ENCODE peak calls at places on chromosomes 12 and 14, in ten cellular contexts. L is PC-9; I is neural progenitor cell; S is breast epithelium; K is tibial artery; B is left ventricle myocardium inferior; R is AG10803; Q is IMR-90; D is HAP-1; P is CD8-positive, alpha-beta T cell. A is an unnamed sample.

GRCh38 chr12:107282628-107283027 is 189.3 kb upstream of the CRY1 start:
- DNase-seq in B (no peak), L (no peak), I (no peak), Q (no peak), D (no peak), K (no peak), P (no peak), R (no peak), S (no peak), A (no peak)

GRCh38 chr12:19129486-19130223 is at the start of gene PLEKHA5:
- DNase-seq in B (peak), Q (peak), D (peak), S (peak), I (peak), P (no peak), R (peak), K (peak), L (peak), A (no peak)

GRCh38 chr14:77407158-77407557 is 16.2 kb downstream of the NOXRED1 start:
- DNase-seq in I (no peak), P (no peak), K (no peak), Q (no peak), B (no peak), S (no peak), L (no peak), D (no peak), R (no peak), A (no peak)

GRCh38 chr14:73685328-73685727 is 28.9 kb downstream of the PNMA1 start:
- DNase-seq in S (no peak), R (no peak), P (no peak), I (no peak), K (no peak), L (no peak), B (no peak), D (no peak), Q (no peak), A (no peak)

GRCh38 chr14:36856095-36856878 is 194.6 kb downstream of the PAX9 start:
- DNase-seq in S (no peak), R (peak), L (no peak), Q (no peak), P (no peak), B (no peak), K (no peak), I (no peak), D (no peak), A (no peak)

GRCh38 chr14:89304972-89305703 is 111.9 kb downstream of the FOXN3 start:
- DNase-seq in S (no peak), P (no peak), B (no peak), D (peak), I (peak), Q (peak), L (no peak), R (peak), K (peak), A (no peak)

GRCh38 chr12:3134126-3134525 is 56.9 kb downstream of the TSPAN9 start:
- DNase-seq in K (no peak), B (no peak), I (no peak), S (no peak), L (no peak), P (no peak), D (no peak), Q (no peak), R (no peak), A (no peak)

GRCh38 chr14:100278702-100279101 is 27.5 kb downstream of the SLC25A29 start:
- DNase-seq in I (no peak), L (no peak), R (peak), P (no peak), S (no peak), B (no peak), D (no peak), Q (peak), K (no peak), A (no peak)

GRCh38 chr14:60094306-60094897 is 2.7 kb downstream of the PCNX4 start:
- DNase-seq in S (no peak), L (no peak), R (peak), I (peak), B (no peak), K (no peak), Q (peak), P (no peak), D (no peak), A (no peak)

GRCh38 chr12:105226219-105226618 is 9.8 kb downstream of the APPL2 start:
- DNase-seq in K (peak), P (peak), B (peak), I (no peak), D (no peak), R (peak), L (no peak), S (no peak), Q (peak), A (no peak)

GRCh38 chr14:23068792-23069412 is 11.6 kb upstream of the CDH24 start:
- DNase-seq in S (peak), D (peak), Q (peak), B (peak), K (peak), L (peak), I (peak), P (peak), R (peak), A (peak)

GRCh38 chr14:93103392-93104080 is 12.2 kb downstream of the ITPK1 start:
- DNase-seq in Q (no peak), S (no peak), I (no peak), D (no peak), R (no peak), K (no peak), B (no peak), P (peak), L (peak), A (no peak)

GRCh38 chr12:13405961-13406703 is 209.6 kb downstream of the EMP1 start:
- DNase-seq in S (no peak), D (no peak), Q (no peak), I (no peak), B (no peak), L (no peak), R (no peak), K (no peak), P (no peak), A (no peak)

GRCh38 chr12:13404631-13405473 is 208.3 kb downstream of the EMP1 start:
- DNase-seq in R (no peak), S (no peak), B (no peak), I (no peak), D (no peak), L (no peak), Q (no peak), K (no peak), P (no peak), A (no peak)

GRCh38 chr12:13404111-13404628 is 207.6 kb downstream of the EMP1 start:
- DNase-seq in B (no peak), D (no peak), K (no peak), R (no peak), L (no peak), P (no peak), I (no peak), S (no peak), Q (no peak), A (no peak)
- H3K4me3 ChIP-seq in B (no peak), D (no peak), K (no peak), R (no peak), L (no peak), P (no peak), I (no peak), S (no peak), Q (no peak), A (no peak)

GRCh38 chr12:77328326-77328725 is 263.0 kb upstream of the E2F7 start:
- DNase-seq in I (no peak), D (no peak), R (no peak), S (no peak), L (no peak), P (no peak), B (no peak), K (no peak), Q (no peak), A (no peak)

GRCh38 chr12:77324416-77324762 is 259.0 kb upstream of the E2F7 start:
- DNase-seq in K (no peak), D (no peak), P (no peak), I (no peak), B (no peak), S (no peak), L (no peak), R (no peak), Q (no peak), A (no peak)

GRCh38 chr12:77325505-77325904 is 260.1 kb upstream of the E2F7 start:
- DNase-seq in I (peak), P (no peak), Q (no peak), B (no peak), R (no peak), S (peak), D (no peak), K (no peak), L (no peak), A (no peak)

GRCh38 chr12:77324763-77325468 is 259.5 kb upstream of the E2F7 start:
- DNase-seq in K (peak), Q (peak), L (no peak), R (peak), B (peak), D (peak), S (peak), I (peak), P (no peak), A (peak)

GRCh38 chr12:77323778-77324415 is 258.5 kb upstream of the E2F7 start:
- DNase-seq in L (no peak), B (no peak), K (no peak), Q (no peak), I (no peak), S (no peak), R (no peak), D (no peak), P (no peak), A (no peak)
- H3K4me3 ChIP-seq in L (peak), B (peak), K (no peak), Q (no peak), I (no peak), S (peak), R (peak), D (no peak), P (no peak), A (no peak)

GRCh38 chr14:68369289-68369925 is 423.5 kb downstream of the ZFP36L1 start:
- DNase-seq in Q (no peak), K (no peak), P (no peak), B (no peak), R (no peak), S (no peak), D (no peak), I (no peak), L (no peak), A (no peak)
- H3K4me3 ChIP-seq in Q (no peak), K (no peak), P (no peak), B (no peak), R (no peak), S (no peak), D (no peak), I (no peak), L (no peak), A (no peak)

DNA sequence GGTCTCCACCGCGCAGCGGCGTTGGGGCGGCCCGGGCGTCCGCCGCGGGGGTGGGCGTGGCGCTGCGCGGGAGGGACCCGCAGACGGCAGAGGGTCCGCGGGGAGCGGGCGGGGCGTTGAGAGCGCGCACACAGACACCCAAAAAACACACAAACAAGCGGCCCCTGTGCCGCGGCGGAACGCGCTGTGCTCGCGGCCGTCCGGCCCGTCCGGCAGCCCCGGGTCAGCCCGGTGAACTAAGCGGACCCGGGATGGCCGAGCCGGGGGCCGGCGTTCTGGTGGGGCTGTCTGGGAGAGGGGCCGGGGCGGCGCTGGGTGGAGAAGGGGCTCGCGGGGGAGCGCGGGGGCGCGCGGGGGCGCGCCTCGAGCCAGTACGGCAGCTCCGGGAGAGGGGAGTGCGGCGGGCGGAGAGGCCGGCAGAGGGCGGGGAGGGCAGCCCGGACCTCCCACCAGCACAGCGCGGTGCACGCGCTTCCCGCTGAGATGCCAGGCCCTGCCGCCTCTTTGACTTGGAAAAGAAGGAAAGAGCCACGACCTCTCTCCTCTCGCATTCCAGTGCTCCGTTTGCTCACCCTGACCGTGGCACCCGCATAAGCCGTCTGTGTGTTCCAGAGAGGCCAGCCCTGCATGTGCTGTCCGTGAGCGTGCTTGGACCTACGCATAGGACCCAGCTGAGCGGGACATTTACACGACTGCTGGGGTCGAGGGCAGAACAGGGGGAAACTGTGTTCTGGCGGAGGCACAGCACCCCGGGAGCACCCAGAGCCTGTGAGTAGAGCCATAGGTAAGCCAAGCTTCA is 10.3 kb downstream of the SLC6A12 start:
- DNase-seq in B (peak), D (peak), R (no peak), L (no peak), I (peak), K (no peak), S (no peak), Q (no peak), P (no peak), A (no peak)
- H3K4me3 ChIP-seq in B (peak), D (peak), R (peak), L (no peak), I (peak), K (peak), S (peak), Q (peak), P (no peak), A (peak)

GRCh38 chr12:53048780-53049401 is 974 bp upstream of the TNS2 start:
- DNase-seq in I (peak), B (peak), P (no peak), K (peak), L (no peak), D (peak), R (peak), S (peak), Q (peak), A (no peak)

GRCh38 chr12:53049582-53050318 is at the start of gene TNS2:
- DNase-seq in D (peak), K (peak), Q (peak), R (peak), I (peak), B (peak), L (no peak), S (peak), P (no peak), A (no peak)

GRCh38 chr12:53046655-53047220 is 3.1 kb upstream of the TNS2 start:
- DNase-seq in D (peak), B (peak), R (peak), I (peak), P (peak), K (peak), S (peak), Q (peak), L (peak), A (no peak)

GRCh38 chr12:53047221-53048032 is 2.4 kb upstream of the TNS2 start:
- DNase-seq in B (peak), P (peak), L (no peak), I (peak), R (peak), Q (peak), D (peak), K (peak), S (peak), A (no peak)

GRCh38 chr12:53048033-53048779 is 1.7 kb upstream of the TNS2 start:
- DNase-seq in P (no peak), B (peak), K (peak), L (no peak), R (peak), S (peak), D (no peak), I (peak), Q (no peak), A (no peak)
- H3K4me3 ChIP-seq in P (no peak), B (peak), K (peak), L (no peak), R (peak), S (peak), D (peak), I (peak), Q (peak), A (no peak)

GRCh38 chr12:68176252-68176651 is 16.7 kb upstream of the IFNG start:
- DNase-seq in Q (no peak), P (no peak), L (no peak), R (no peak), K (no peak), I (no peak), S (no peak), D (no peak), B (no peak), A (no peak)
- H3K4me3 ChIP-seq in Q (no peak), P (no peak), L (no peak), R (no peak), K (no peak), I (no peak), S (no peak), D (no peak), B (no peak), A (no peak)

DNA sequence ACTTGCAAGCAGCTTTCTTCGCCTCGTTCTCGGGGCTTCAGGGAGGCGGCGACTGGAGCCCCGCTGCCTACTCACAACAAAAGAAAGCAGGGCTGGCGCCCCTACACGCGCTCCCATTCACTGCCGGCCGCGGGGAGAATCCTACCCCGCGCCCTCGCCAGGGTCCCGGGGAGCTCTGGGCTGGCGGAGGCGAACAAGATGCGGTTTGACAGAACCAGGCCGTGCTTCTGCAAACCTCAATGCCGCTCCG is 820 bp downstream of the TBX5 start:
- DNase-seq in B (no peak), I (no peak), D (no peak), S (no peak), R (no peak), K (no peak), P (no peak), L (no peak), Q (no peak), A (no peak)
- H3K4me3 ChIP-seq in B (peak), I (peak), D (peak), S (peak), R (peak), K (peak), P (no peak), L (no peak), Q (peak), A (no peak)

GRCh38 chr12:132344181-132344580 is 14.8 kb upstream of the GALNT9 start:
- DNase-seq in Q (no peak), K (no peak), P (no peak), R (no peak), D (no peak), I (peak), B (no peak), L (no peak), S (no peak), A (no peak)

GRCh38 chr12:132342828-132343227 is 13.4 kb upstream of the GALNT9 start:
- DNase-seq in P (no peak), R (no peak), S (no peak), I (no peak), K (no peak), D (no peak), B (no peak), Q (no peak), L (no peak), A (no peak)

GRCh38 chr12:132341318-132342050 is 12.1 kb upstream of the GALNT9 start:
- DNase-seq in B (no peak), P (no peak), Q (no peak), R (no peak), K (no peak), S (no peak), I (no peak), D (no peak), L (no peak), A (no peak)

GRCh38 chr12:132343294-132343972 is 14.0 kb upstream of the GALNT9 start:
- DNase-seq in L (no peak), R (no peak), K (no peak), B (no peak), Q (no peak), S (no peak), I (no peak), P (no peak), D (no peak), A (no peak)

GRCh38 chr12:132342322-132342721 is 12.9 kb upstream of the GALNT9 start:
- DNase-seq in I (peak), D (no peak), B (no peak), S (no peak), Q (no peak), R (no peak), L (no peak), P (no peak), K (no peak), A (no peak)
- H3K4me3 ChIP-seq in I (no peak), D (no peak), B (no peak), S (no peak), Q (no peak), R (no peak), L (no peak), P (no peak), K (no peak), A (no peak)

GRCh38 chr12:85424581-85425348 is 144.7 kb downstream of the ALX1 start:
- DNase-seq in K (no peak), I (peak), P (no peak), R (peak), B (no peak), S (no peak), D (peak), Q (peak), L (no peak), A (no peak)

GRCh38 chr12:85422766-85423165 is 142.7 kb downstream of the ALX1 start:
- DNase-seq in D (no peak), R (no peak), B (no peak), P (no peak), S (no peak), Q (no peak), L (no peak), K (no peak), I (no peak), A (no peak)

GRCh38 chr12:85425349-85425612 is 145.3 kb downstream of the ALX1 start:
- DNase-seq in S (no peak), Q (no peak), L (no peak), D (no peak), R (no peak), K (no peak), P (no peak), B (no peak), I (no peak), A (no peak)

GRCh38 chr12:85425926-85426325 is 145.9 kb downstream of the ALX1 start:
- DNase-seq in K (no peak), R (no peak), B (no peak), I (no peak), L (no peak), P (no peak), Q (no peak), S (no peak), D (no peak), A (no peak)

GRCh38 chr12:85423947-85424346 is 143.9 kb downstream of the ALX1 start:
- DNase-seq in P (no peak), S (no peak), L (no peak), K (no peak), I (no peak), D (no peak), R (no peak), B (no peak), Q (no peak), A (no peak)
- H3K4me3 ChIP-seq in P (no peak), S (no peak), L (no peak), K (no peak), I (no peak), D (no peak), R (no peak), B (no peak), Q (no peak), A (no peak)

GRCh38 chr14:24376448-24377070 is 8.6 kb downstream of the NFATC4 start:
- DNase-seq in P (no peak), I (peak), L (no peak), B (no peak), Q (no peak), S (no peak), D (no peak), K (no peak), R (no peak), A (no peak)

GRCh38 chr14:24378981-24379906 is 11.3 kb downstream of the NFATC4 start:
- DNase-seq in D (no peak), Q (no peak), L (no peak), R (no peak), I (no peak), P (no peak), B (no peak), K (no peak), S (no peak), A (no peak)

GRCh38 chr14:24377660-24378059 is 9.7 kb downstream of the NFATC4 start:
- DNase-seq in D (no peak), B (no peak), R (no peak), K (no peak), Q (no peak), P (no peak), S (no peak), I (no peak), L (no peak), A (no peak)

GRCh38 chr14:24378327-24378726 is 10.3 kb downstream of the NFATC4 start:
- DNase-seq in P (no peak), L (no peak), D (no peak), S (no peak), Q (no peak), K (no peak), R (no peak), B (no peak), I (no peak), A (no peak)

DNA sequence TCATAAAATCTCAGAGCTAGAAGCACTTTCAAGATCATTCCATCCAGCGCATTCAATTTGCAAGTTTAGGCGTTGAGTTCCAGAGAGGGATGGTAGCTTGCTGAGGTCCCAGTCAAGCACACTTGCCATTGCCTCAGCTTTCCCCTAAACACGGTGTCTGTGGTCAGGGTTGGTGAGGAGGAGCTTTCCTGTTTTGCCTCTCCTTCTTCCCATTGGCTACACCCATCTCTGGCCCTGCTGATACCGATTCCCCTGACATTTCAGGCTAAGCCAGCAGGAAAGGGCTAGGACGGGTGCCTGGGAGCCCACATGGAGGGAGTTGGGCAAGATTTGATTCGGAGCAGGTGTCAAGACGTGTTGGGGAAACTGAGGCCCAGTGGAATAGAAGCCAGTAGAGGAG is 9.1 kb downstream of the NFATC4 start:
- DNase-seq in Q (no peak), P (no peak), D (no peak), I (no peak), K (no peak), S (no peak), R (no peak), L (no peak), B (no peak), A (no peak)
- H3K4me3 ChIP-seq in Q (no peak), P (no peak), D (no peak), I (peak), K (no peak), S (no peak), R (no peak), L (no peak), B (no peak), A (no peak)

A was measured in iPS DF 6.9.